ENCODE peak calls at places on chromosome 15, in seven cellular contexts. One of them, this sample, is unnamed.

GRCh38 chr15:93072011-93072410 is 17.0 kb downstream of the RGMA start:
- DNase-seq in HS-5: no peak
- DNase-seq in lung microvascular endothelial cell: no peak
- DNase-seq in GM23248: peak
- DNase-seq in NCI-H774: no peak
- DNase-seq in NCI-H1436: no peak
- DNase-seq in stimulated activated naive B cell treated with anti-CD40 and anti-IgM and Interleukin-4, amounts not matched to agents 10 μg/mL and 1 μg/mL and 100 μg/mL, for 72 hours: no peak
- DNase-seq in this sample: peak

GRCh38 chr15:29835301-29835700 is 13.0 kb upstream of the TJP1 start:
- DNase-seq in HS-5: no peak
- DNase-seq in lung microvascular endothelial cell: peak
- DNase-seq in GM23248: peak
- DNase-seq in NCI-H774: no peak
- DNase-seq in NCI-H1436: no peak
- DNase-seq in stimulated activated naive B cell treated with anti-CD40 and anti-IgM and Interleukin-4, amounts not matched to agents 10 μg/mL and 1 μg/mL and 100 μg/mL, for 72 hours: no peak
- DNase-seq in this sample: peak

GRCh38 chr15:38696120-38696727 is 131.6 kb upstream of the RASGRP1 start:
- DNase-seq in HS-5: no peak
- DNase-seq in lung microvascular endothelial cell: no peak
- DNase-seq in GM23248: peak
- DNase-seq in NCI-H774: no peak
- DNase-seq in NCI-H1436: no peak
- DNase-seq in stimulated activated naive B cell treated with anti-CD40 and anti-IgM and Interleukin-4, amounts not matched to agents 10 μg/mL and 1 μg/mL and 100 μg/mL, for 72 hours: no peak
- DNase-seq in this sample: peak

GRCh38 chr15:98085003-98085639 is 124.6 kb downstream of the ARRDC4 start:
- DNase-seq in HS-5: peak
- DNase-seq in lung microvascular endothelial cell: peak
- DNase-seq in GM23248: peak
- DNase-seq in NCI-H774: peak
- DNase-seq in NCI-H1436: no peak
- DNase-seq in stimulated activated naive B cell treated with anti-CD40 and anti-IgM and Interleukin-4, amounts not matched to agents 10 μg/mL and 1 μg/mL and 100 μg/mL, for 72 hours: no peak
- DNase-seq in this sample: peak

GRCh38 chr15:66287461-66288055 is 5.8 kb upstream of the DIS3L start:
- DNase-seq in HS-5: no peak
- DNase-seq in lung microvascular endothelial cell: peak
- DNase-seq in GM23248: peak
- DNase-seq in NCI-H774: no peak
- DNase-seq in NCI-H1436: peak
- DNase-seq in stimulated activated naive B cell treated with anti-CD40 and anti-IgM and Interleukin-4, amounts not matched to agents 10 μg/mL and 1 μg/mL and 100 μg/mL, for 72 hours: no peak
- DNase-seq in this sample: peak

GRCh38 chr15:73677146-73677607 is 7.0 kb upstream of the CD276 start:
- DNase-seq in HS-5: no peak
- DNase-seq in lung microvascular endothelial cell: peak
- DNase-seq in GM23248: peak
- DNase-seq in NCI-H774: peak
- DNase-seq in NCI-H1436: peak
- DNase-seq in stimulated activated naive B cell treated with anti-CD40 and anti-IgM and Interleukin-4, amounts not matched to agents 10 μg/mL and 1 μg/mL and 100 μg/mL, for 72 hours: no peak
- DNase-seq in this sample: peak

GRCh38 chr15:63430766-63431451 is 49.3 kb upstream of the CA12 start:
- DNase-seq in HS-5: no peak
- DNase-seq in lung microvascular endothelial cell: no peak
- DNase-seq in GM23248: peak
- DNase-seq in NCI-H774: no peak
- DNase-seq in NCI-H1436: no peak
- DNase-seq in stimulated activated naive B cell treated with anti-CD40 and anti-IgM and Interleukin-4, amounts not matched to agents 10 μg/mL and 1 μg/mL and 100 μg/mL, for 72 hours: no peak
- DNase-seq in this sample: no peak

GRCh38 chr15:98737122-98737521 is 88.8 kb downstream of the IGF1R start:
- DNase-seq in HS-5: no peak
- DNase-seq in lung microvascular endothelial cell: no peak
- DNase-seq in GM23248: no peak
- DNase-seq in NCI-H774: no peak
- DNase-seq in NCI-H1436: no peak
- DNase-seq in stimulated activated naive B cell treated with anti-CD40 and anti-IgM and Interleukin-4, amounts not matched to agents 10 μg/mL and 1 μg/mL and 100 μg/mL, for 72 hours: no peak
- DNase-seq in this sample: no peak

GRCh38 chr15:50135123-50135541 is 16.1 kb upstream of the ATP8B4 start:
- DNase-seq in HS-5: no peak
- DNase-seq in lung microvascular endothelial cell: no peak
- DNase-seq in GM23248: peak
- DNase-seq in NCI-H774: no peak
- DNase-seq in NCI-H1436: no peak
- DNase-seq in stimulated activated naive B cell treated with anti-CD40 and anti-IgM and Interleukin-4, amounts not matched to agents 10 μg/mL and 1 μg/mL and 100 μg/mL, for 72 hours: peak
- DNase-seq in this sample: peak

GRCh38 chr15:35713733-35714132 is 167.8 kb upstream of the DPH6 start:
- DNase-seq in HS-5: peak
- DNase-seq in lung microvascular endothelial cell: no peak
- DNase-seq in GM23248: peak
- DNase-seq in NCI-H774: no peak
- DNase-seq in NCI-H1436: no peak
- DNase-seq in stimulated activated naive B cell treated with anti-CD40 and anti-IgM and Interleukin-4, amounts not matched to agents 10 μg/mL and 1 μg/mL and 100 μg/mL, for 72 hours: no peak
- DNase-seq in this sample: peak

GRCh38 chr15:32802296-32802936 is 84.6 kb downstream of the GREM1 start:
- DNase-seq in HS-5: peak
- DNase-seq in lung microvascular endothelial cell: no peak
- DNase-seq in GM23248: peak
- DNase-seq in NCI-H774: no peak
- DNase-seq in NCI-H1436: no peak
- DNase-seq in stimulated activated naive B cell treated with anti-CD40 and anti-IgM and Interleukin-4, amounts not matched to agents 10 μg/mL and 1 μg/mL and 100 μg/mL, for 72 hours: no peak
- DNase-seq in this sample: peak

GRCh38 chr15:49675051-49675450 is 54.2 kb downstream of the DTWD1 start:
- DNase-seq in HS-5: peak
- DNase-seq in lung microvascular endothelial cell: no peak
- DNase-seq in GM23248: peak
- DNase-seq in NCI-H774: no peak
- DNase-seq in NCI-H1436: no peak
- DNase-seq in stimulated activated naive B cell treated with anti-CD40 and anti-IgM and Interleukin-4, amounts not matched to agents 10 μg/mL and 1 μg/mL and 100 μg/mL, for 72 hours: no peak
- DNase-seq in this sample: peak

GRCh38 chr15:97977734-97978133 is 17.2 kb downstream of the ARRDC4 start:
- DNase-seq in HS-5: no peak
- DNase-seq in lung microvascular endothelial cell: no peak
- DNase-seq in GM23248: no peak
- DNase-seq in NCI-H774: peak
- DNase-seq in NCI-H1436: no peak
- DNase-seq in stimulated activated naive B cell treated with anti-CD40 and anti-IgM and Interleukin-4, amounts not matched to agents 10 μg/mL and 1 μg/mL and 100 μg/mL, for 72 hours: no peak
- DNase-seq in this sample: no peak

GRCh38 chr15:79030470-79030869 is 60.1 kb downstream of the RASGRF1 start:
- DNase-seq in HS-5: no peak
- DNase-seq in lung microvascular endothelial cell: no peak
- DNase-seq in GM23248: no peak
- DNase-seq in NCI-H774: no peak
- DNase-seq in NCI-H1436: no peak
- DNase-seq in stimulated activated naive B cell treated with anti-CD40 and anti-IgM and Interleukin-4, amounts not matched to agents 10 μg/mL and 1 μg/mL and 100 μg/mL, for 72 hours: no peak
- DNase-seq in this sample: no peak

GRCh38 chr15:90679959-90680358 is 37.2 kb upstream of the BLM start:
- DNase-seq in HS-5: no peak
- DNase-seq in lung microvascular endothelial cell: no peak
- DNase-seq in GM23248: no peak
- DNase-seq in NCI-H774: no peak
- DNase-seq in NCI-H1436: no peak
- DNase-seq in stimulated activated naive B cell treated with anti-CD40 and anti-IgM and Interleukin-4, amounts not matched to agents 10 μg/mL and 1 μg/mL and 100 μg/mL, for 72 hours: no peak
- DNase-seq in this sample: no peak

GRCh38 chr15:66815322-66815721 is 113.3 kb downstream of the SMAD6 start:
- DNase-seq in HS-5: peak
- DNase-seq in lung microvascular endothelial cell: peak
- DNase-seq in GM23248: peak
- DNase-seq in NCI-H774: peak
- DNase-seq in NCI-H1436: no peak
- DNase-seq in stimulated activated naive B cell treated with anti-CD40 and anti-IgM and Interleukin-4, amounts not matched to agents 10 μg/mL and 1 μg/mL and 100 μg/mL, for 72 hours: no peak
- DNase-seq in this sample: peak

GRCh38 chr15:78067328-78068241 is 9.9 kb downstream of the TBC1D2B start:
- DNase-seq in HS-5: no peak
- DNase-seq in lung microvascular endothelial cell: peak
- DNase-seq in GM23248: peak
- DNase-seq in NCI-H774: no peak
- DNase-seq in NCI-H1436: no peak
- DNase-seq in stimulated activated naive B cell treated with anti-CD40 and anti-IgM and Interleukin-4, amounts not matched to agents 10 μg/mL and 1 μg/mL and 100 μg/mL, for 72 hours: no peak
- DNase-seq in this sample: no peak

GRCh38 chr15:40229956-40230355 is 8.9 kb upstream of the PAK6 start:
- DNase-seq in HS-5: no peak
- DNase-seq in lung microvascular endothelial cell: no peak
- DNase-seq in GM23248: no peak
- DNase-seq in NCI-H774: no peak
- DNase-seq in NCI-H1436: no peak
- DNase-seq in stimulated activated naive B cell treated with anti-CD40 and anti-IgM and Interleukin-4, amounts not matched to agents 10 μg/mL and 1 μg/mL and 100 μg/mL, for 72 hours: no peak
- DNase-seq in this sample: no peak

GRCh38 chr15:28106294-28107110 is 7.4 kb upstream of the OCA2 start:
- DNase-seq in HS-5: no peak
- DNase-seq in lung microvascular endothelial cell: peak
- DNase-seq in GM23248: peak
- DNase-seq in NCI-H774: no peak
- DNase-seq in NCI-H1436: no peak
- DNase-seq in stimulated activated naive B cell treated with anti-CD40 and anti-IgM and Interleukin-4, amounts not matched to agents 10 μg/mL and 1 μg/mL and 100 μg/mL, for 72 hours: no peak
- DNase-seq in this sample: no peak

GRCh38 chr15:36254446-36254845 is 325.0 kb upstream of the CDIN1 start:
- DNase-seq in HS-5: no peak
- DNase-seq in lung microvascular endothelial cell: peak
- DNase-seq in GM23248: no peak
- DNase-seq in NCI-H774: no peak
- DNase-seq in NCI-H1436: no peak
- DNase-seq in stimulated activated naive B cell treated with anti-CD40 and anti-IgM and Interleukin-4, amounts not matched to agents 10 μg/mL and 1 μg/mL and 100 μg/mL, for 72 hours: no peak
- DNase-seq in this sample: no peak

GRCh38 chr15:38079236-38079635 is 144.8 kb downstream of the TMCO5A start:
- DNase-seq in HS-5: no peak
- DNase-seq in lung microvascular endothelial cell: no peak
- DNase-seq in GM23248: no peak
- DNase-seq in NCI-H774: no peak
- DNase-seq in NCI-H1436: no peak
- DNase-seq in stimulated activated naive B cell treated with anti-CD40 and anti-IgM and Interleukin-4, amounts not matched to agents 10 μg/mL and 1 μg/mL and 100 μg/mL, for 72 hours: no peak
- DNase-seq in this sample: no peak

GRCh38 chr15:100338971-100339444 is 2.8 kb downstream of the ADAMTS17 start:
- DNase-seq in HS-5: peak
- DNase-seq in lung microvascular endothelial cell: peak
- DNase-seq in GM23248: peak
- DNase-seq in NCI-H774: peak
- DNase-seq in NCI-H1436: peak
- DNase-seq in stimulated activated naive B cell treated with anti-CD40 and anti-IgM and Interleukin-4, amounts not matched to agents 10 μg/mL and 1 μg/mL and 100 μg/mL, for 72 hours: no peak
- DNase-seq in this sample: peak

GRCh38 chr15:39908186-39908585 is 11.9 kb downstream of the GPR176 start:
- DNase-seq in HS-5: peak
- DNase-seq in lung microvascular endothelial cell: peak
- DNase-seq in GM23248: peak
- DNase-seq in NCI-H774: no peak
- DNase-seq in NCI-H1436: no peak
- DNase-seq in stimulated activated naive B cell treated with anti-CD40 and anti-IgM and Interleukin-4, amounts not matched to agents 10 μg/mL and 1 μg/mL and 100 μg/mL, for 72 hours: no peak
- DNase-seq in this sample: peak

GRCh38 chr15:50257924-50258323 is 7.6 kb downstream of the HDC start:
- DNase-seq in HS-5: no peak
- DNase-seq in lung microvascular endothelial cell: no peak
- DNase-seq in GM23248: peak
- DNase-seq in NCI-H774: no peak
- DNase-seq in NCI-H1436: no peak
- DNase-seq in stimulated activated naive B cell treated with anti-CD40 and anti-IgM and Interleukin-4, amounts not matched to agents 10 μg/mL and 1 μg/mL and 100 μg/mL, for 72 hours: no peak
- DNase-seq in this sample: peak

GRCh38 chr15:74041311-74041756 is 41.0 kb downstream of the GOLGA6A start:
- DNase-seq in HS-5: no peak
- DNase-seq in lung microvascular endothelial cell: no peak
- DNase-seq in GM23248: peak
- DNase-seq in NCI-H774: no peak
- DNase-seq in NCI-H1436: no peak
- DNase-seq in stimulated activated naive B cell treated with anti-CD40 and anti-IgM and Interleukin-4, amounts not matched to agents 10 μg/mL and 1 μg/mL and 100 μg/mL, for 72 hours: no peak
- DNase-seq in this sample: no peak

GRCh38 chr15:45450468-45450867 is 72.1 kb downstream of the SLC30A4 start:
- DNase-seq in HS-5: no peak
- DNase-seq in lung microvascular endothelial cell: no peak
- DNase-seq in GM23248: no peak
- DNase-seq in NCI-H774: no peak
- DNase-seq in NCI-H1436: no peak
- DNase-seq in stimulated activated naive B cell treated with anti-CD40 and anti-IgM and Interleukin-4, amounts not matched to agents 10 μg/mL and 1 μg/mL and 100 μg/mL, for 72 hours: no peak
- DNase-seq in this sample: no peak

GRCh38 chr15:92395176-92395521 is 1.5 kb downstream of the ST8SIA2 start:
- DNase-seq in HS-5: no peak
- DNase-seq in lung microvascular endothelial cell: no peak
- DNase-seq in GM23248: no peak
- DNase-seq in NCI-H774: no peak
- DNase-seq in NCI-H1436: no peak
- DNase-seq in stimulated activated naive B cell treated with anti-CD40 and anti-IgM and Interleukin-4, amounts not matched to agents 10 μg/mL and 1 μg/mL and 100 μg/mL, for 72 hours: no peak
- DNase-seq in this sample: no peak

GRCh38 chr15:41603941-41604660 is 45.1 kb downstream of the TYRO3 start:
- DNase-seq in HS-5: peak
- DNase-seq in lung microvascular endothelial cell: peak
- DNase-seq in GM23248: peak
- DNase-seq in NCI-H774: peak
- DNase-seq in NCI-H1436: peak
- DNase-seq in stimulated activated naive B cell treated with anti-CD40 and anti-IgM and Interleukin-4, amounts not matched to agents 10 μg/mL and 1 μg/mL and 100 μg/mL, for 72 hours: peak
- DNase-seq in this sample: peak

GRCh38 chr15:33032053-33032452 is 162.5 kb downstream of the FMN1 start:
- DNase-seq in HS-5: no peak
- DNase-seq in lung microvascular endothelial cell: no peak
- DNase-seq in GM23248: peak
- DNase-seq in NCI-H774: no peak
- DNase-seq in NCI-H1436: no peak
- DNase-seq in stimulated activated naive B cell treated with anti-CD40 and anti-IgM and Interleukin-4, amounts not matched to agents 10 μg/mL and 1 μg/mL and 100 μg/mL, for 72 hours: no peak
- DNase-seq in this sample: peak

GRCh38 chr15:101650145-101650544 is 2.0 kb downstream of the TM2D3 start:
- DNase-seq in HS-5: no peak
- DNase-seq in lung microvascular endothelial cell: no peak
- DNase-seq in GM23248: no peak
- DNase-seq in NCI-H774: no peak
- DNase-seq in NCI-H1436: no peak
- DNase-seq in stimulated activated naive B cell treated with anti-CD40 and anti-IgM and Interleukin-4, amounts not matched to agents 10 μg/mL and 1 μg/mL and 100 μg/mL, for 72 hours: no peak
- DNase-seq in this sample: no peak

GRCh38 chr15:67050062-67050461 is 15.3 kb upstream of the SMAD3 start:
- DNase-seq in HS-5: no peak
- DNase-seq in lung microvascular endothelial cell: no peak
- DNase-seq in GM23248: peak
- DNase-seq in NCI-H774: no peak
- DNase-seq in NCI-H1436: no peak
- DNase-seq in stimulated activated naive B cell treated with anti-CD40 and anti-IgM and Interleukin-4, amounts not matched to agents 10 μg/mL and 1 μg/mL and 100 μg/mL, for 72 hours: no peak
- DNase-seq in this sample: peak

GRCh38 chr15:45606413-45606812 is 19.2 kb downstream of the BLOC1S6 start:
- DNase-seq in HS-5: no peak
- DNase-seq in lung microvascular endothelial cell: no peak
- DNase-seq in GM23248: no peak
- DNase-seq in NCI-H774: no peak
- DNase-seq in NCI-H1436: no peak
- DNase-seq in stimulated activated naive B cell treated with anti-CD40 and anti-IgM and Interleukin-4, amounts not matched to agents 10 μg/mL and 1 μg/mL and 100 μg/mL, for 72 hours: no peak
- DNase-seq in this sample: peak

GRCh38 chr15:52340093-52340492 is 44.5 kb upstream of the MYO5C start:
- DNase-seq in HS-5: no peak
- DNase-seq in lung microvascular endothelial cell: no peak
- DNase-seq in GM23248: no peak
- DNase-seq in NCI-H774: no peak
- DNase-seq in NCI-H1436: no peak
- DNase-seq in stimulated activated naive B cell treated with anti-CD40 and anti-IgM and Interleukin-4, amounts not matched to agents 10 μg/mL and 1 μg/mL and 100 μg/mL, for 72 hours: no peak
- DNase-seq in this sample: no peak

GRCh38 chr15:42133892-42134502 is 22.4 kb downstream of the PLA2G4F start:
- DNase-seq in HS-5: no peak
- DNase-seq in lung microvascular endothelial cell: peak
- DNase-seq in GM23248: peak
- DNase-seq in NCI-H774: peak
- DNase-seq in NCI-H1436: peak
- DNase-seq in stimulated activated naive B cell treated with anti-CD40 and anti-IgM and Interleukin-4, amounts not matched to agents 10 μg/mL and 1 μg/mL and 100 μg/mL, for 72 hours: peak
- DNase-seq in this sample: peak